ENCODE peak calls at places on chromosome 5, in six cellular contexts. One of them, this sample, is unnamed.

GRCh38 chr5:139882961-139883539 is 87.4 kb downstream of the PSD2 start:
- DNase-seq in GM12878: no peak
- DNase-seq in SK-N-SH: peak; percentile 55
- DNase-seq in H1: no peak
- DNase-seq in K562: no peak
- DNase-seq in HepG2: no peak
- DNase-seq in this sample: no peak

GRCh38 chr5:95718203-95718602 is 12.9 kb upstream of the RHOBTB3 start:
- DNase-seq in GM12878: peak; percentile 84
- DNase-seq in SK-N-SH: no peak
- DNase-seq in H1: no peak
- DNase-seq in K562: peak; percentile 53
- DNase-seq in HepG2: no peak
- DNase-seq in this sample: no peak

GRCh38 chr5:132714456-132715307 is 22.7 kb downstream of the KIF3A start:
- DNase-seq in GM12878: no peak
- DNase-seq in SK-N-SH: no peak
- DNase-seq in H1: no peak
- DNase-seq in K562: no peak
- DNase-seq in HepG2: peak; percentile 3
- DNase-seq in this sample: no peak

GRCh38 chr5:72380491-72381274 is 60.5 kb downstream of the PTCD2 start:
- DNase-seq in GM12878: no peak
- DNase-seq in SK-N-SH: no peak
- DNase-seq in H1: no peak
- DNase-seq in K562: no peak
- DNase-seq in HepG2: no peak
- DNase-seq in this sample: peak; percentile 32

GRCh38 chr5:148912714-148913398 is 86.4 kb downstream of the ADRB2 start:
- DNase-seq in GM12878: no peak
- DNase-seq in SK-N-SH: peak; percentile 15
- DNase-seq in H1: peak; percentile 53
- DNase-seq in K562: no peak
- DNase-seq in HepG2: peak; percentile 16
- DNase-seq in this sample: no peak

GRCh38 chr5:101102506-101102905 is 199.4 kb upstream of the ST8SIA4 start:
- DNase-seq in GM12878: no peak
- DNase-seq in SK-N-SH: no peak
- DNase-seq in H1: no peak
- DNase-seq in K562: no peak
- DNase-seq in HepG2: peak; percentile 25
- DNase-seq in this sample: no peak

GRCh38 chr5:37626266-37626665 is 213.6 kb downstream of the GDNF start:
- DNase-seq in GM12878: no peak
- DNase-seq in SK-N-SH: no peak
- DNase-seq in H1: no peak
- DNase-seq in K562: no peak
- DNase-seq in HepG2: no peak
- DNase-seq in this sample: no peak

GRCh38 chr5:138536665-138537315 is 6.2 kb downstream of the ETF1 start:
- DNase-seq in GM12878: no peak
- DNase-seq in SK-N-SH: peak; percentile 40
- DNase-seq in H1: peak; percentile 43
- DNase-seq in K562: peak; percentile 43
- DNase-seq in HepG2: peak; percentile 43
- DNase-seq in this sample: no peak

GRCh38 chr5:170863646-170864045 is 1.8 kb downstream of the RANBP17 start:
- DNase-seq in GM12878: no peak
- DNase-seq in SK-N-SH: no peak
- DNase-seq in H1: no peak
- DNase-seq in K562: no peak
- DNase-seq in HepG2: no peak
- DNase-seq in this sample: no peak

GRCh38 chr5:138330813-138331448 is 673 bp downstream of the CDC25C start:
- DNase-seq in GM12878: no peak
- DNase-seq in SK-N-SH: no peak
- DNase-seq in H1: no peak
- DNase-seq in K562: no peak
- DNase-seq in HepG2: no peak
- DNase-seq in this sample: no peak

GRCh38 chr5:145466533-145466932 is 368.6 kb downstream of the PRELID2 start:
- DNase-seq in GM12878: no peak
- DNase-seq in SK-N-SH: no peak
- DNase-seq in H1: no peak
- DNase-seq in K562: no peak
- DNase-seq in HepG2: no peak
- DNase-seq in this sample: no peak

GRCh38 chr5:78003914-78004313 is 227.8 kb upstream of the TBCA start:
- DNase-seq in GM12878: no peak
- DNase-seq in SK-N-SH: no peak
- DNase-seq in H1: no peak
- DNase-seq in K562: no peak
- DNase-seq in HepG2: no peak
- DNase-seq in this sample: peak; percentile 13

GRCh38 chr5:43601454-43602260 is 1.3 kb upstream of the NNT start:
- DNase-seq in GM12878: peak; percentile 30
- DNase-seq in SK-N-SH: peak; percentile 43
- DNase-seq in H1: no peak
- DNase-seq in K562: peak; percentile 63
- DNase-seq in HepG2: peak; percentile 32
- DNase-seq in this sample: no peak

GRCh38 chr5:77138981-77139380 is 51.9 kb upstream of the ZBED3 start:
- DNase-seq in GM12878: no peak
- DNase-seq in SK-N-SH: peak; percentile 13
- DNase-seq in H1: no peak
- DNase-seq in K562: no peak
- DNase-seq in HepG2: no peak
- DNase-seq in this sample: no peak

GRCh38 chr5:149904293-149904886 is 40.2 kb downstream of the PDE6A start:
- DNase-seq in GM12878: no peak
- DNase-seq in SK-N-SH: peak; percentile 25
- DNase-seq in H1: no peak
- DNase-seq in K562: no peak
- DNase-seq in HepG2: peak; percentile 51
- DNase-seq in this sample: peak; percentile 15

GRCh38 chr5:38913714-38914113 is 67.9 kb downstream of the OSMR start:
- DNase-seq in GM12878: no peak
- DNase-seq in SK-N-SH: no peak
- DNase-seq in H1: no peak
- DNase-seq in K562: no peak
- DNase-seq in HepG2: no peak
- DNase-seq in this sample: no peak

GRCh38 chr5:151903243-151903653 is 21.4 kb downstream of the GLRA1 start:
- DNase-seq in GM12878: peak; percentile 80
- DNase-seq in SK-N-SH: no peak
- DNase-seq in H1: no peak
- DNase-seq in K562: no peak
- DNase-seq in HepG2: no peak
- DNase-seq in this sample: no peak

GRCh38 chr5:87755378-87755777 is 342.6 kb upstream of the CCNH start:
- DNase-seq in GM12878: no peak
- DNase-seq in SK-N-SH: no peak
- DNase-seq in H1: no peak
- DNase-seq in K562: no peak
- DNase-seq in HepG2: no peak
- DNase-seq in this sample: no peak

GRCh38 chr5:138488481-138488945 is 23.2 kb downstream of the EGR1 start:
- DNase-seq in GM12878: no peak
- DNase-seq in SK-N-SH: no peak
- DNase-seq in H1: no peak
- DNase-seq in K562: peak; percentile 70
- DNase-seq in HepG2: no peak
- DNase-seq in this sample: no peak

GRCh38 chr5:149878371-149878770 is 66.2 kb downstream of the PDE6A start:
- DNase-seq in GM12878: no peak
- DNase-seq in SK-N-SH: no peak
- DNase-seq in H1: no peak
- DNase-seq in K562: no peak
- DNase-seq in HepG2: peak; percentile 25
- DNase-seq in this sample: no peak

GRCh38 chr5:102818345-102818744 is 63.2 kb downstream of the PAM start:
- DNase-seq in GM12878: no peak
- DNase-seq in SK-N-SH: no peak
- DNase-seq in H1: no peak
- DNase-seq in K562: no peak
- DNase-seq in HepG2: no peak
- DNase-seq in this sample: no peak

GRCh38 chr5:35161637-35162248 is 68.5 kb downstream of the PRLR start:
- DNase-seq in GM12878: no peak
- DNase-seq in SK-N-SH: no peak
- DNase-seq in H1: no peak
- DNase-seq in K562: no peak
- DNase-seq in HepG2: no peak
- DNase-seq in this sample: no peak

GRCh38 chr5:149488645-149489306 is 62.5 kb downstream of the CSNK1A1 start:
- DNase-seq in GM12878: no peak
- DNase-seq in SK-N-SH: no peak
- DNase-seq in H1: peak; percentile 45
- DNase-seq in K562: no peak
- DNase-seq in HepG2: no peak
- DNase-seq in this sample: peak; percentile 40

GRCh38 chr5:172616730-172617129 is 24.3 kb upstream of the NEURL1B start:
- DNase-seq in GM12878: no peak
- DNase-seq in SK-N-SH: no peak
- DNase-seq in H1: no peak
- DNase-seq in K562: no peak
- DNase-seq in HepG2: no peak
- DNase-seq in this sample: no peak

GRCh38 chr5:81757404-81757803 is 6.5 kb upstream of the SSBP2 start:
- DNase-seq in GM12878: no peak
- DNase-seq in SK-N-SH: no peak
- DNase-seq in H1: no peak
- DNase-seq in K562: no peak
- DNase-seq in HepG2: no peak
- DNase-seq in this sample: no peak

GRCh38 chr5:177310757-177311173 is 933 bp downstream of the MXD3 start:
- DNase-seq in GM12878: no peak
- DNase-seq in SK-N-SH: no peak
- DNase-seq in H1: no peak
- DNase-seq in K562: peak; percentile 28
- DNase-seq in HepG2: no peak
- DNase-seq in this sample: peak; percentile 72
- TF ChIP-seq GABPA in GM12878: no peak
- TF ChIP-seq GABPA in SK-N-SH: no peak
- TF ChIP-seq GABPA in H1: no peak
- TF ChIP-seq GABPA in K562: no peak
- TF ChIP-seq GABPA in HepG2: no peak
- TF ChIP-seq GABPA in this sample: no peak

DNA sequence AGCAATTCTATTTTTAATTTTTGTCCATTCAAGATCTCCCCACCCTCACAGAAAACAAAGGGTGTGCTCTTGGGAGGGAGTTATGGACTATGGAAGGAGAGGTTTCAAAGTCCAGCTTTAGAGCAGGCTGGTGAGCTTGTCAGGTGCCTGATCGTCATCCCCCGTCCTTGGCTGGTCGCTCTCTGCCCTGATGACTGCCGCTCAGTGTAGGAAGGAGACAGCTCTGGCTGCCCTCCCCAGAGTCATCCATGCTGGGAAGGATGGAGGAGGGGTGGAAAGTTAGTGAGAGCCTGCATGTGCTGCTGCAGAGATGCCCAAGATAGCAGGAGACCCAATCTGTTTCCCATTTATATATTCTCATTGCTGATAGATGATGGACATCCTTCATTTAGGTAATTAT is 96.6 kb downstream of the NLN start:
- DNase-seq in GM12878: no peak
- DNase-seq in SK-N-SH: peak; percentile 22
- DNase-seq in H1: no peak
- DNase-seq in K562: no peak
- DNase-seq in HepG2: peak; percentile 32
- DNase-seq in this sample: no peak
- TF ChIP-seq GABPA in GM12878: no peak
- TF ChIP-seq GABPA in SK-N-SH: no peak
- TF ChIP-seq GABPA in H1: no peak
- TF ChIP-seq GABPA in K562: no peak
- TF ChIP-seq GABPA in HepG2: no peak
- TF ChIP-seq GABPA in this sample: no peak

DNA sequence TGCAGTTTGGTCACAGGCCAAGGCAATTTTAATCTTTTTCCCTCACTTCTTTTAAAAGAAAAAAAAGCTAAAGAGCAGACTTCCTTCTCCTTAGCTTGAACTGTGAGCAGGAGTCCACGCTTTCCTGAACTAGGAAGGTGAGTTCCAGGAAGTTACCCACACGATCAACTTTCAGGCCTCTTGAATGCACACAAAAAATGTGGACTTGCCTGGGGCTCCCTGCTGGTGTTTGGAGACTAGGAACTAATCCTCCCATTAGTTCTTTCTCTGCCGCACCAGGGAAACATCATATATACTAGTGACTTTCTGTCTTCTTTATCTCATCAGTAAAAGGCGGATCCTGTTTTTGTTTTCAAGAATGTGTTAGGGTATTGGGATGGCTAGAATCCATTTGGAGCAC is 240.0 kb downstream of the GOLPH3 start:
- DNase-seq in GM12878: no peak
- DNase-seq in SK-N-SH: no peak
- DNase-seq in H1: no peak
- DNase-seq in K562: no peak
- DNase-seq in HepG2: no peak
- DNase-seq in this sample: no peak
- TF ChIP-seq GABPA in GM12878: no peak
- TF ChIP-seq GABPA in SK-N-SH: no peak
- TF ChIP-seq GABPA in H1: no peak
- TF ChIP-seq GABPA in K562: no peak
- TF ChIP-seq GABPA in HepG2: no peak
- TF ChIP-seq GABPA in this sample: no peak

DNA sequence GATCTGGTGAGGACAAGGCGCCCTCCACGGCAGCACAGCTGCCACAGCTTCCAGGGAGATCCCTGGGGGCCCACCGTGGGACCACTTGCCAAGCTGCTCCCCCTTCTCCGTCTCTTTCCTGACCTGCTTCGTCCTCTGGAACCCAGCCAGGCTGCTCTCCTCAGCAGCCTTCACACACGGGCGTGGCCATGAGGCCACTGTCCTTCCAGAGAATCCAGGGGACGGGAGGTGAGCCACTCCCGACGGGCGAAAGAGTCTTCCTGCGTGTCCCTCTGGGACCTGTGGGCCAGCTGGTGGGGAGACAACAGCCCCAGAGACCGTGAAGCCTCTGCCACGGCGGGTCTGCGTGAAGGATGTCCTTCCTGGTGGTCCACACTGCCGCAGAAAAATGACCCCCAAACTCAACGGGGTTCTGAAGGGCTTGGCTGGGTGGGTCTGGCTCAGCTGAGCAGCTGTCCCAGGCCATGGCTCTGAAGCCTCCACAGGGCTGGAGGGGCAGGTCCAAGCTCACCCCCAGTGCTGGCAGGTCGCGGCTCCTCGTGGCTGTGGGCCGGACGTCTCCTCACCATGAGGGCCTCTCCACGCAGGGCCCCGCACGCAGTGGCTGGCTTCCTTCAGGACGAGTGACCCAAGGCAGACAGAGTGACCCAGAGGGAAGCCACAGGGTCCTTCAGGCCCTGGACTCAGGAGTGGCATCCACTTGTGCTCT is 47.4 kb upstream of the NKD2 start:
- DNase-seq in GM12878: no peak
- DNase-seq in SK-N-SH: peak; percentile 19
- DNase-seq in H1: no peak
- DNase-seq in K562: no peak
- DNase-seq in HepG2: no peak
- DNase-seq in this sample: no peak
- TF ChIP-seq GABPA in GM12878: no peak
- TF ChIP-seq GABPA in SK-N-SH: no peak
- TF ChIP-seq GABPA in H1: no peak
- TF ChIP-seq GABPA in K562: no peak
- TF ChIP-seq GABPA in HepG2: no peak
- TF ChIP-seq GABPA in this sample: no peak

This sample was measured in HL-60.